ENCODE peak calls at places on chromosomes 2 and 18, in five cellular contexts. One of them, this sample, is unnamed.

GRCh38 chr2:4047961-4048891 is 344.9 kb downstream of the DCDC2C start:
- DNase-seq in aorta: no peak
- DNase-seq in NCI-H1417 treated with DMSO at 0.1 percent for 48 hours: no peak
- DNase-seq in H9: no peak
- DNase-seq in choroid plexus epithelial cell: peak
- DNase-seq in this sample: no peak

GRCh38 chr2:170300993-170301392 is 123.0 kb downstream of the MYO3B start:
- DNase-seq in aorta: no peak
- DNase-seq in choroid plexus epithelial cell: no peak
- DNase-seq in NCI-H1417 treated with DMSO at 0.1 percent for 48 hours: no peak
- DNase-seq in H9: no peak
- DNase-seq in this sample: no peak

GRCh38 chr2:149076863-149077412 is 38.4 kb downstream of the LYPD6B start:
- DNase-seq in NCI-H1417 treated with DMSO at 0.1 percent for 48 hours: no peak
- DNase-seq in aorta: no peak
- DNase-seq in choroid plexus epithelial cell: no peak
- DNase-seq in H9: peak
- DNase-seq in this sample: no peak

GRCh38 chr2:86323273-86323672 is 14.2 kb downstream of the REEP1 start:
- DNase-seq in H9: no peak
- DNase-seq in choroid plexus epithelial cell: no peak
- DNase-seq in aorta: no peak
- DNase-seq in NCI-H1417 treated with DMSO at 0.1 percent for 48 hours: no peak
- DNase-seq in this sample: no peak

GRCh38 chr2:146806295-146807005 is 1038.4 kb upstream of the ACVR2A start:
- DNase-seq in H9: no peak
- DNase-seq in choroid plexus epithelial cell: peak
- DNase-seq in aorta: no peak
- DNase-seq in NCI-H1417 treated with DMSO at 0.1 percent for 48 hours: no peak
- DNase-seq in this sample: no peak

GRCh38 chr18:25360301-25360899 is 8.4 kb upstream of the ZNF521 start:
- DNase-seq in aorta: no peak
- DNase-seq in NCI-H1417 treated with DMSO at 0.1 percent for 48 hours: no peak
- DNase-seq in choroid plexus epithelial cell: no peak
- DNase-seq in H9: no peak
- DNase-seq in this sample: no peak

GRCh38 chr2:66084948-66085590 is 349.9 kb upstream of the MEIS1 start:
- DNase-seq in choroid plexus epithelial cell: no peak
- DNase-seq in aorta: no peak
- DNase-seq in NCI-H1417 treated with DMSO at 0.1 percent for 48 hours: no peak
- DNase-seq in H9: peak
- DNase-seq in this sample: no peak

GRCh38 chr2:16707014-16707413 is 41.4 kb upstream of the CYRIA start:
- DNase-seq in NCI-H1417 treated with DMSO at 0.1 percent for 48 hours: no peak
- DNase-seq in H9: no peak
- DNase-seq in choroid plexus epithelial cell: no peak
- DNase-seq in aorta: no peak
- DNase-seq in this sample: no peak

GRCh38 chr2:170843656-170844055 is 27.0 kb downstream of the GAD1 start:
- DNase-seq in H9: no peak
- DNase-seq in NCI-H1417 treated with DMSO at 0.1 percent for 48 hours: no peak
- DNase-seq in aorta: no peak
- DNase-seq in choroid plexus epithelial cell: peak
- DNase-seq in this sample: no peak

GRCh38 chr2:189337648-189338047 is 103.6 kb upstream of the WDR75 start:
- DNase-seq in H9: no peak
- DNase-seq in aorta: no peak
- DNase-seq in NCI-H1417 treated with DMSO at 0.1 percent for 48 hours: no peak
- DNase-seq in choroid plexus epithelial cell: peak
- DNase-seq in this sample: no peak

GRCh38 chr2:144198116-144198515 is 321.8 kb downstream of the ZEB2 start:
- DNase-seq in aorta: no peak
- DNase-seq in NCI-H1417 treated with DMSO at 0.1 percent for 48 hours: no peak
- DNase-seq in H9: no peak
- DNase-seq in choroid plexus epithelial cell: peak
- DNase-seq in this sample: peak